ENCODE peak calls at places on chromosome 19, in seven cellular contexts. I, O, X, P, K, G and Q are unnamed samples.

GRCh38 chr19:10166046-10166445 is 28.7 kb downstream of the DNMT1 start:
- DNase-seq in O (no peak), G (no peak), P (no peak), X (no peak), I (no peak), K (no peak), Q (no peak)

GRCh38 chr19:31560021-31560770 is 211.0 kb upstream of the TSHZ3 start:
- DNase-seq in G (peak), I (no peak), P (no peak), X (peak), K (peak), O (no peak), Q (no peak)

GRCh38 chr19:38433268-38433733 is at the start of gene RYR1:
- DNase-seq in O (peak), X (no peak), I (peak), K (no peak), P (no peak), G (no peak), Q (peak)

GRCh38 chr19:10726268-10726667 is 8.4 kb downstream of the DNM2 start:
- DNase-seq in O (no peak), G (no peak), K (no peak), X (no peak), I (no peak), P (no peak), Q (no peak)

GRCh38 chr19:13817615-13818371 is 22.6 kb downstream of the ZSWIM4 start:
- DNase-seq in I (no peak), P (peak), G (peak), O (peak), X (no peak), K (peak), Q (peak)

GRCh38 chr19:13441810-13442512 is 64.3 kb downstream of the CACNA1A start:
- DNase-seq in P (no peak), I (peak), X (peak), K (peak), O (peak), G (peak), Q (peak)

GRCh38 chr19:38319421-38320258 is at the start of gene KCNK6:
- DNase-seq in I (no peak), X (no peak), O (peak), P (no peak), G (peak), K (peak), Q (peak)

GRCh38 chr19:10086904-10087256 is 763 bp downstream of the SHFL start:
- DNase-seq in O (no peak), X (no peak), G (no peak), P (no peak), K (no peak), I (no peak), Q (no peak)

GRCh38 chr19:11361771-11362731 is 6.8 kb downstream of the PLPPR2 start:
- DNase-seq in G (no peak), K (no peak), P (no peak), I (no peak), O (peak), X (no peak), Q (no peak)

GRCh38 chr19:46727036-46727501 is 10.2 kb upstream of the PRKD2 start:
- DNase-seq in K (no peak), O (no peak), G (no peak), I (no peak), X (no peak), P (no peak), Q (no peak)

GRCh38 chr19:18605546-18606280 is 886 bp downstream of the CRLF1 start:
- DNase-seq in O (no peak), P (no peak), G (no peak), X (no peak), K (no peak), I (no peak), Q (no peak)

GRCh38 chr19:44346556-44346955 is 9.9 kb downstream of the ZNF112 start:
- DNase-seq in X (no peak), I (no peak), G (no peak), P (no peak), K (no peak), O (no peak), Q (no peak)

GRCh38 chr19:28971513-28971912 is 241.4 kb downstream of the UQCRFS1 start:
- DNase-seq in I (no peak), X (no peak), G (no peak), O (no peak), P (no peak), K (no peak), Q (no peak)

GRCh38 chr19:288911-289310 is 2.3 kb downstream of the PLPP2 start:
- DNase-seq in G (no peak), P (no peak), K (no peak), O (no peak), X (no peak), I (no peak), Q (no peak)

GRCh38 chr19:45825263-45825605 is 10.1 kb upstream of the RSPH6A start:
- DNase-seq in I (no peak), G (no peak), O (no peak), X (no peak), K (no peak), P (no peak), Q (no peak)

GRCh38 chr19:13463296-13463695 is 43.0 kb downstream of the CACNA1A start:
- DNase-seq in P (no peak), G (no peak), I (peak), K (peak), X (peak), O (peak), Q (peak)

DNA sequence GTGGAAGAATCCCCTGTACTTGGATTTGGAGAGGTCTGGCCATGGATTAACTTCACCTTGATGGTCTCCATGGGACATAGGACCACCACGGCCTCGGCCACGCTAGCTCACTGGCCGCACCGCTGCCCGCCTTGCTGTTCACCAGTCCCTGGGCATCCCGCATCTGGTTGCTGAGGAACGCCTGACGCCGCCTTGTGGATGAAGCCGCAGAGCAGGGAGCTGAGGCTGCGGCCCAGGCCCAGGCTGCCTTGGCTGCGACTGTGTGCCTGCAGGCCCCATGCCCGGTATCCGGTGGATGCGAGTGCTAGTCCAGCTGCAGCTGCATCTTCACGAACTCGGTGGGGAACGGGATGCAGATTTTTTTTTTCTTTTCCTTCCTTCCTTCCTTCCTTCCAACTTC is 1407.1 kb downstream of the UQCRFS1 start:
- DNase-seq in P (peak), K (no peak), X (no peak), I (no peak), G (no peak), O (peak), Q (no peak)
- H3K18ac ChIP-seq in P (no peak), K (no peak), X (no peak), I (no peak), G (no peak), O (no peak), Q (no peak)

GRCh38 chr19:34938886-34939285 is 12.2 kb downstream of the ZNF30 start:
- DNase-seq in X (no peak), O (no peak), I (no peak), P (no peak), G (no peak), K (no peak), Q (no peak)
- H3K18ac ChIP-seq in X (no peak), O (no peak), I (no peak), P (no peak), G (no peak), K (no peak), Q (no peak)

GRCh38 chr19:50410109-50410508 is 8.6 kb upstream of the SPIB start:
- DNase-seq in X (no peak), K (no peak), P (no peak), O (no peak), I (no peak), G (no peak), Q (no peak)

GRCh38 chr19:50406156-50406820 is 12.4 kb upstream of the SPIB start:
- DNase-seq in K (no peak), O (no peak), I (no peak), X (no peak), P (no peak), G (no peak), Q (no peak)

GRCh38 chr19:50406829-50407228 is 11.9 kb upstream of the SPIB start:
- DNase-seq in O (no peak), X (no peak), G (no peak), I (no peak), K (no peak), P (no peak), Q (no peak)

GRCh38 chr19:50412419-50412818 is 6.3 kb upstream of the SPIB start:
- DNase-seq in I (no peak), P (no peak), O (no peak), K (no peak), X (no peak), G (no peak), Q (no peak)

DNA sequence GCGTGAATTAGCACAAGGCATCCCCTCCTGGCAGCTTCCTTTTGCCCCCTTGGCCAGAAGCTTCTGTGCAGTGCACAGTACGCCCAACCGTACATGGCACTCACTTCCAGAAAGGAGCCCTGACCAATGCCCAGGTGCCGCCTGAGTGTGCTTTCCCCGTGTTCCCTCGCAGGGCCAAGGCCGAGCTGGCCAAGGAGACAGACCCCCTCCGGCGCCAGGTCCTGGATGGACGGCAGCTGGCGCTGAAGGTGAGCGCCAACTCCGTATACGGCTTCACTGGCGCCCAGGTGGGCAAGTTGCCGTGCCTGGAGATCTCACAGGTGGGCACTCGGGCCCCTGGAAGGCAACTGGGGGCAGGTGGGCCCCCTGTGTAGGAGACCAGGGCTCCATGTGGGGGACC is 9.4 kb upstream of the SPIB start:
- DNase-seq in G (no peak), I (no peak), X (no peak), O (no peak), K (no peak), P (no peak), Q (no peak)
- H3K18ac ChIP-seq in G (no peak), I (no peak), X (no peak), O (no peak), K (no peak), P (no peak), Q (no peak)

GRCh38 chr19:58209577-58209976 is 19.1 kb upstream of the ZNF544 start:
- DNase-seq in O (no peak), P (no peak), G (no peak), I (no peak), X (no peak), K (no peak), Q (no peak)
- H3K18ac ChIP-seq in O (no peak), P (no peak), G (no peak), I (no peak), X (no peak), K (no peak), Q (no peak)

GRCh38 chr19:16887353-16888265 is 1.2 kb upstream of the F2RL3 start:
- DNase-seq in I (no peak), G (peak), O (no peak), P (no peak), K (no peak), X (no peak), Q (no peak)
- H3K18ac ChIP-seq in I (peak), G (peak), O (no peak), P (no peak), K (no peak), X (no peak), Q (no peak)

GRCh38 chr19:7447648-7448047 is 41.2 kb downstream of the PEX11G start:
- DNase-seq in O (no peak), K (no peak), I (no peak), X (no peak), P (no peak), G (no peak), Q (no peak)
- H3K18ac ChIP-seq in O (no peak), K (no peak), I (no peak), X (no peak), P (no peak), G (no peak), Q (no peak)

GRCh38 chr19:3721131-3721899 is 13.1 kb downstream of the TJP3 start:
- DNase-seq in X (peak), G (peak), I (peak), O (peak), P (peak), K (peak), Q (peak)

GRCh38 chr19:3722443-3723109 is 14.4 kb downstream of the TJP3 start:
- DNase-seq in K (peak), O (peak), P (no peak), X (no peak), I (no peak), G (no peak), Q (peak)

GRCh38 chr19:3719868-3720532 is 11.8 kb downstream of the TJP3 start:
- DNase-seq in P (no peak), K (peak), X (no peak), G (no peak), I (no peak), O (no peak), Q (no peak)

GRCh38 chr19:3721900-3722442 is 13.8 kb downstream of the TJP3 start:
- DNase-seq in O (no peak), X (no peak), I (no peak), P (no peak), G (no peak), K (peak), Q (no peak)

GRCh38 chr19:3720533-3720917 is 12.3 kb downstream of the TJP3 start:
- DNase-seq in I (no peak), P (no peak), O (no peak), K (peak), X (no peak), G (no peak), Q (no peak)
- H3K18ac ChIP-seq in I (no peak), P (no peak), O (no peak), K (no peak), X (no peak), G (no peak), Q (no peak)

DNA sequence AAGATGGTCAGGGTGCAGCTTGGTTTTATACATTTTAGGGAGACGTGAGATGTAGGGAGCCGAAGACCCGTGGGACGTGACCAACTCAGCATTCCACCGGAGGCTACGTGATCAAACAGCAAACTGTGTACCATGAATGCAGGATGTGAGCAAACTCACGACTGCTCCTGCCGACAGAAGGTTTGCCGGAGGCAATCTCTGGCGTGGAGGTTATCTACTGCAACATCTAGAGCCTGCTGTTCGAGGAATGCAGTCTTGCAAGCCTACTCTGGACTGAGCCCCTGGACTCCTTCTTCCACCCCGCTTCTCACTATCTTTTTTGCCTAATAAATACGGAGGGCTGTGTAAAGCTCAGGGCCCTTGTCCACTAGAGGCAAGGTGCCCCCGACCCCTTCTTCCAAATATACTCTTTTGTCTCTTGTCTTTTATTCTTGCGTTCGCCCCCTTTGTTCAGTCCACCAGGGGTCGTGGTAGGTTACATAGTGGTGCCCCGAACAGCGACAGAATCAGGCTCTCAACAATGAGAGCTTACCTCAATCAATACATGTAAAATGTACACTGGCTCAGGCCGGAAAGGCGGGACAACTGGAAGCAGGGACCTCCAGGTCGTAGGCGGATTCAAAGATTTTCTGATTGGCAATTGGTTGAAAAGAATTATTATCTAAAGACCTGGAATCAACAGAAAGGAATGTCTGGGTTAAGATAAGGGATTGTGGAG is 8.9 kb upstream of the OR1I1 start:
- DNase-seq in K (peak), G (no peak), X (no peak), O (peak), P (no peak), I (no peak), Q (peak)
- H3K18ac ChIP-seq in K (no peak), G (no peak), X (no peak), O (no peak), P (no peak), I (no peak), Q (no peak)

GRCh38 chr19:48598996-48599626 is 7.4 kb upstream of the SPACA4 start:
- DNase-seq in O (no peak), P (no peak), G (no peak), K (no peak), I (no peak), X (no peak), Q (no peak)
- H3K18ac ChIP-seq in O (no peak), P (no peak), G (no peak), K (no peak), I (peak), X (no peak), Q (no peak)

DNA sequence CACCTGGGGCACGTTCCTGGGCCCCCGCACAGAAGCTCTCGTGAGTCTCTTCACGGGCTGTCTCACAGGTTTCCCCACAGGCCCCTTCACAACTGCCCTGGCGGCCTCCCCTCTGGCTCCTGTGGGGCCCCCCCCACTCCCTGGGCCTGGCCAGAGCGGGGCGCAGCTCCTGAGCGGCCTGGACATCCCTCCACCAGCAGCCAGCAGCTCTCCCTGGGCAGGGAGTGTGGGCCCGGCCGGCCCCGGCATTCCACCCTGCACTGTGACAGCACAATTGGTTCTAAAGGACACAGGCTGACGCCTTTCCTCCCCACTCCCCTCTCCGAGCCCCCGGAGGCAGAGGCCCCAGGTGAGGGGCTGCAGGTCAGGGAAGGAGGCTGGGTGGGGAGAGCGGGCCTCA is 9.5 kb upstream of the TIMM13 start:
- DNase-seq in O (no peak), I (no peak), X (no peak), K (no peak), P (no peak), G (no peak), Q (no peak)
- H3K18ac ChIP-seq in O (no peak), I (no peak), X (no peak), K (no peak), P (no peak), G (no peak), Q (no peak)